ENCODE peak calls at places on chromosomes 4 and X, in four cellular contexts. T is hepatocyte, C is fibroblast of mammary gland, I is HFFc6. E is an unnamed sample.

GRCh38 chrX:18252644-18253359 is 32.1 kb upstream of the BEND2 start:
- DNase-seq in T (no peak), C (peak; percentile 12), I (no peak), E (no peak)

GRCh38 chr4:90536408-90536807 is 409.2 kb downstream of the CCSER1 start:
- DNase-seq in T (no peak), C (no peak), I (no peak), E (no peak)

GRCh38 chrX:150324919-150325318 is 38.2 kb upstream of the MAMLD1 start:
- DNase-seq in T (no peak), C (no peak), I (no peak), E (no peak)

GRCh38 chr4:82223715-82224114 is 150.1 kb downstream of the HNRNPD start:
- DNase-seq in T (no peak), C (no peak), I (no peak), E (no peak)

GRCh38 chr4:11480683-11481082 is 52.0 kb upstream of the HS3ST1 start:
- DNase-seq in T (no peak), C (no peak), I (no peak), E (no peak)

GRCh38 chr4:136526517-136526916 is 1005.8 kb downstream of the PCDH18 start:
- DNase-seq in T (no peak), C (no peak), I (no peak), E (no peak)

GRCh38 chr4:80253510-80253909 is 13.0 kb upstream of the FGF5 start:
- DNase-seq in T (no peak), C (no peak), I (no peak), E (no peak)

GRCh38 chr4:168421055-168421454 is 59.2 kb downstream of the DDX60L start:
- DNase-seq in T (no peak), C (no peak), I (no peak), E (no peak)

GRCh38 chrX:67614006-67614405 is 70.2 kb downstream of the AR start:
- DNase-seq in T (no peak), C (no peak), I (peak; percentile 1), E (no peak)

GRCh38 chr4:1233641-1234277 is 15.2 kb downstream of the CTBP1 start:
- DNase-seq in T (peak; percentile 48), C (peak; percentile 60), I (no peak), E (no peak)

GRCh38 chrX:316351-317325 is 2.0 kb downstream of the GTPBP6 start:
- DNase-seq in T (no peak), C (no peak), I (no peak), E (no peak)

GRCh38 chr4:81648576-81649272 is 177.0 kb upstream of the RASGEF1B start:
- DNase-seq in T (no peak), C (no peak), I (no peak), E (no peak)

GRCh38 chr4:140083320-140083719 is 70.7 kb downstream of the MAML3 start:
- DNase-seq in T (no peak), C (no peak), I (peak; percentile 37), E (no peak)

GRCh38 chr4:15331930-15332329 is 95.9 kb upstream of the C1QTNF7 start:
- DNase-seq in T (peak; percentile 30), C (no peak), I (no peak), E (no peak)

GRCh38 chr4:184267673-184268573 is 50.2 kb upstream of the ENPP6 start:
- DNase-seq in T (peak; percentile 30), C (peak; percentile 91), I (peak; percentile 96), E (peak; percentile 81)

GRCh38 chrX:136176399-136176825 is 29.1 kb downstream of the FHL1 start:
- DNase-seq in T (peak; percentile 35), C (peak; percentile 91), I (peak; percentile 71), E (peak; percentile 66)

GRCh38 chr4:147398556-147398955 is 82.3 kb upstream of the EDNRA start:
- DNase-seq in T (no peak), C (no peak), I (no peak), E (no peak)

GRCh38 chrX:41238543-41238942 is 95.4 kb upstream of the DDX3X start:
- DNase-seq in T (no peak), C (peak; percentile 42), I (peak; percentile 41), E (no peak)

GRCh38 chr4:189202182-189202868 is 738.3 kb upstream of the FRG1 start:
- DNase-seq in T (peak; percentile 83), C (peak; percentile 84), I (peak; percentile 44), E (peak; percentile 72)

GRCh38 chrX:16311671-16312070 is 144.4 kb downstream of the MAGEB17 start:
- DNase-seq in T (no peak), C (no peak), I (no peak), E (no peak)

GRCh38 chr4:3201718-3202702 is 46.9 kb upstream of the MSANTD1 start:
- DNase-seq in T (no peak), C (peak; percentile 61), I (no peak), E (no peak)

GRCh38 chr4:73777612-73778011 is 37.2 kb downstream of the CXCL8 start:
- DNase-seq in T (no peak), C (peak; percentile 81), I (peak; percentile 2), E (peak; percentile 1)

GRCh38 chr4:64781737-64782326 is 372.6 kb upstream of the TECRL start:
- DNase-seq in T (peak; percentile 39), C (peak; percentile 38), I (peak; percentile 29), E (no peak)

GRCh38 chrX:39065051-39065871 is 264.0 kb downstream of the MID1IP1 start:
- DNase-seq in T (no peak), C (no peak), I (no peak), E (no peak)

GRCh38 chrX:120625366-120625765 is 4.5 kb downstream of the C1GALT1C1 start:
- DNase-seq in T (no peak), C (peak; percentile 72), I (peak; percentile 17), E (no peak)

GRCh38 chr4:151730003-151730559 is 30.7 kb downstream of the GATB start:
- DNase-seq in T (peak; percentile 58), C (peak; percentile 77), I (no peak), E (no peak)

GRCh38 chr4:5370286-5370685 is 319.0 kb downstream of the STK32B start:
- DNase-seq in T (no peak), C (peak; percentile 27), I (no peak), E (no peak)

GRCh38 chr4:123017636-123018390 is 95.4 kb upstream of the NUDT6 start:
- DNase-seq in T (no peak), C (peak; percentile 51), I (peak; percentile 78), E (peak; percentile 20)

GRCh38 chr4:145939241-145939640 is 618 bp upstream of the ZNF827 start:
- DNase-seq in T (no peak), C (no peak), I (no peak), E (no peak)

GRCh38 chr4:121676388-121677075 is 20.2 kb downstream of the ANXA5 start:
- DNase-seq in T (peak; percentile 84), C (no peak), I (no peak), E (no peak)

GRCh38 chr4:10036926-10037325 is 15.6 kb upstream of the SLC2A9 start:
- DNase-seq in T (no peak), C (no peak), I (no peak), E (no peak)

GRCh38 chr4:188454573-188454972 is 315.3 kb downstream of the TRIML1 start:
- DNase-seq in T (no peak), C (no peak), I (no peak), E (no peak)

GRCh38 chr4:4803216-4803903 is 56.1 kb upstream of the MSX1 start:
- DNase-seq in T (no peak), C (no peak), I (no peak), E (no peak)

GRCh38 chr4:13173974-13174373 is 310.2 kb downstream of the RAB28 start:
- DNase-seq in T (no peak), C (peak; percentile 74), I (no peak), E (no peak)

GRCh38 chr4:24235609-24236008 is 345.8 kb upstream of the PPARGC1A start:
- DNase-seq in T (peak; percentile 58), C (no peak), I (no peak), E (no peak)

GRCh38 chr4:89184407-89184806 is 73.1 kb downstream of the TIGD2 start:
- DNase-seq in T (no peak), C (no peak), I (no peak), E (no peak)

GRCh38 chrX:119288890-119289393 is 52.9 kb downstream of the PGRMC1 start:
- DNase-seq in T (no peak), C (no peak), I (no peak), E (no peak)

GRCh38 chrX:119292445-119292844 is 56.4 kb downstream of the PGRMC1 start:
- DNase-seq in T (no peak), C (peak; percentile 1), I (peak; percentile 1), E (no peak)
- TF ChIP-seq CTCF in T (no peak), C (peak; percentile 18), I (peak; percentile 29), E (peak; percentile 13)

GRCh38 chrX:109393859-109394258 is 88.0 kb downstream of the GUCY2F start:
- DNase-seq in T (no peak), C (peak; percentile 6), I (no peak), E (no peak)
- TF ChIP-seq CTCF in T (no peak), C (peak; percentile 8), I (no peak), E (no peak)

DNA sequence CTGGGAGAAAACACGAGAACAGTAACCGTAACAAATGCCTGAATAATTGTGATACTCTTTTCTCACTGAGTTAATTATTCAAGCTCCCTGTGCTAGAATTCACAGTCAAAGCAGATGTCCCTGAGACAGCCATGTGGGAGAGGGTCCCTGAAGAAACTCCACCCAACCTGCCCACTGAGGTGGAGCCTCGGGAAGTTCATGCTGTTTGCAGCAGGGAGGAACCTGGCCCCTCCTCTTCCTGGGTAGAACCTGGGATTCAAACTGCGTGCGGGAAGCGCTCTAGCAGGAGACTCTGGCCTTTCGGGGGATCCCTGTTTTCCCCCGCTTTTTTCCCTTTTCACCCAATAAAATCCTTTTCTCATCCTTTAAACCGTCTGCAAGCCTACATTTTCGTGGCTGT is 20.2 kb upstream of the RHOH start:
- DNase-seq in T (no peak), C (no peak), I (no peak), E (no peak)
- TF ChIP-seq CTCF in T (no peak), C (no peak), I (no peak), E (no peak)

GRCh38 chrX:107712231-107713204 is 63.1 kb downstream of the TSC22D3 start:
- DNase-seq in T (peak; percentile 55), C (peak; percentile 86), I (no peak), E (no peak)

GRCh38 chrX:107713205-107714195 is 62.1 kb downstream of the TSC22D3 start:
- DNase-seq in T (no peak), C (peak; percentile 43), I (no peak), E (no peak)

GRCh38 chrX:107716045-107716684 is 59.4 kb downstream of the TSC22D3 start:
- DNase-seq in T (peak; percentile 70), C (no peak), I (no peak), E (no peak)

GRCh38 chrX:107715331-107716044 is 60.1 kb downstream of the TSC22D3 start:
- DNase-seq in T (no peak), C (peak; percentile 49), I (peak; percentile 12), E (no peak)

DNA sequence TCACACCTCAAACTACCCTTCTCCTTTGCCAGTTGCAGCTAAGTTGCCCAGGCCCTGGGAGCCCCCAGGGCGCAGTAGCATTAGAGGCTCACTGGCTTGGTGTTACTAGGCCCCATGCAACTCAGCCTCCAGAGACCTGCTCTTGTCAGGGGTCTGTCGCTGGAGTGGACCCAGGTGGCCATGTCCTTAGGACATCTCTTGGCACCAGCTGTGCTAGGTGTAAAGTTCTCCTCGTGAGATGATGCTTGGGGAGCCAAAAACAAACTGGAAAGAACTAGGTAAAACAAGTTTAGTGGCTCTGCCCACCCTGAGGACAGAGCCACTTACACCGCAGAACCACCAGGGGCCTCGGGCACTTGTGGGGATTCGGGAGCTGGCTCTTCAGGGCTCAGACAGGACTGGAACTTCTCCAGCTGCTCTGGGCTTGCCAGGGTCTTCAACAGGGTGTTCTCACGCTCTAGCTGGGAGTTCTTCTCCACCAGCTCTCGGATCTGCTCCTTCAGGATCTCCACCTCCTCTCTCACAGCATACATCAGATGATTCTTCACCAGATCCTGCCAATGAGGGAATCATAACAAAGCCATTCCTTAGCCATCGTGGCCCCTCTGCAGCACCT is 61.3 kb downstream of the TSC22D3 start:
- DNase-seq in T (no peak), C (peak; percentile 35), I (no peak), E (no peak)
- TF ChIP-seq CTCF in T (no peak), C (peak; percentile 23), I (peak; percentile 27), E (no peak)

E was measured in AG09309.